ENCODE peak calls at places on chromosome 21, in five cellular contexts. D is prostate gland, A is omental fat pad, F is uterus, T is lower lobe of right lung. Y is an unnamed sample.

GRCh38 chr21:23694396-23694795 is 1912.9 kb downstream of the MRPL39 start:
- DNase-seq in D (no peak), F (no peak), A (no peak), T (no peak), Y (no peak)

GRCh38 chr21:32412162-32412997 is at the start of gene EVA1C:
- DNase-seq in F (peak), A (no peak), T (peak), D (peak), Y (peak)

GRCh38 chr21:32452641-32453040 is 40.1 kb downstream of the EVA1C start:
- DNase-seq in A (no peak), F (no peak), T (no peak), D (no peak), Y (no peak)

GRCh38 chr21:25490742-25491141 is 116.5 kb downstream of the MRPL39 start:
- DNase-seq in A (no peak), F (no peak), D (no peak), T (no peak), Y (no peak)

GRCh38 chr21:28827422-28827821 is 165.3 kb downstream of the LTN1 start:
- DNase-seq in D (no peak), A (no peak), T (no peak), F (no peak), Y (no peak)

GRCh38 chr21:34762761-34763160 is 94.0 kb downstream of the CLIC6 start:
- DNase-seq in A (no peak), T (no peak), F (no peak), D (no peak), Y (no peak)

GRCh38 chr21:38440746-38441145 is 57.5 kb downstream of the ERG start:
- DNase-seq in F (no peak), D (no peak), A (no peak), T (no peak), Y (no peak)

GRCh38 chr21:35053356-35054096 is 4.4 kb upstream of the RUNX1 start:
- DNase-seq in F (no peak), A (no peak), D (no peak), T (no peak), Y (no peak)

GRCh38 chr21:28427356-28428022 is 565.2 kb downstream of the LTN1 start:
- DNase-seq in D (no peak), T (no peak), A (no peak), F (no peak), Y (no peak)

GRCh38 chr21:41582298-41582840 is 74.4 kb upstream of the TMPRSS2 start:
- DNase-seq in D (no peak), T (no peak), A (no peak), F (no peak), Y (no peak)

GRCh38 chr21:31351438-31351837 is 7.4 kb upstream of the TIAM1 start:
- DNase-seq in F (no peak), T (no peak), A (no peak), D (no peak), Y (no peak)

GRCh38 chr21:25961042-25961441 is 209.5 kb downstream of the APP start:
- DNase-seq in T (no peak), A (no peak), D (no peak), F (no peak), Y (no peak)

GRCh38 chr21:34112316-34113033 is 39.1 kb downstream of the MRPS6 start:
- DNase-seq in A (no peak), F (no peak), T (no peak), D (no peak), Y (no peak)

GRCh38 chr21:36705679-36706481 is 7.0 kb downstream of the SIM2 start:
- DNase-seq in F (no peak), T (no peak), A (no peak), D (no peak), Y (no peak)

GRCh38 chr21:41562101-41563000 is 54.4 kb upstream of the TMPRSS2 start:
- DNase-seq in D (no peak), T (peak), A (no peak), F (no peak), Y (no peak)

GRCh38 chr21:37562920-37563640 is 196.5 kb downstream of the DYRK1A start:
- DNase-seq in F (no peak), A (no peak), T (peak), D (peak), Y (no peak)

GRCh38 chr21:16194851-16195251 is 465.1 kb downstream of the USP25 start:
- DNase-seq in T (no peak), D (no peak), A (no peak), F (no peak), Y (no peak)

GRCh38 chr21:38329176-38329575 is 72.4 kb downstream of the KCNJ15 start:
- DNase-seq in T (no peak), D (no peak), A (no peak), F (no peak), Y (no peak)

GRCh38 chr21:42690586-42690985 is 37.2 kb downstream of the PDE9A start:
- DNase-seq in D (no peak), F (no peak), A (no peak), T (no peak), Y (no peak)

GRCh38 chr21:26674324-26674723 is 101.2 kb upstream of the CYYR1 start:
- DNase-seq in F (no peak), T (no peak), A (no peak), D (no peak), Y (no peak)

GRCh38 chr21:31348188-31348587 is 4.1 kb upstream of the TIAM1 start:
- DNase-seq in T (no peak), F (no peak), A (no peak), D (no peak), Y (no peak)

GRCh38 chr21:35138665-35139381 is 89.7 kb upstream of the RUNX1 start:
- DNase-seq in T (no peak), D (no peak), F (no peak), A (no peak), Y (peak)

GRCh38 chr21:36964832-36965719 is 1.4 kb downstream of the HLCS start:
- DNase-seq in F (no peak), A (no peak), T (no peak), D (no peak), Y (peak)

GRCh38 chr21:35319684-35320083 is 270.6 kb upstream of the RUNX1 start:
- DNase-seq in A (no peak), F (no peak), D (no peak), T (no peak), Y (no peak)

DNA sequence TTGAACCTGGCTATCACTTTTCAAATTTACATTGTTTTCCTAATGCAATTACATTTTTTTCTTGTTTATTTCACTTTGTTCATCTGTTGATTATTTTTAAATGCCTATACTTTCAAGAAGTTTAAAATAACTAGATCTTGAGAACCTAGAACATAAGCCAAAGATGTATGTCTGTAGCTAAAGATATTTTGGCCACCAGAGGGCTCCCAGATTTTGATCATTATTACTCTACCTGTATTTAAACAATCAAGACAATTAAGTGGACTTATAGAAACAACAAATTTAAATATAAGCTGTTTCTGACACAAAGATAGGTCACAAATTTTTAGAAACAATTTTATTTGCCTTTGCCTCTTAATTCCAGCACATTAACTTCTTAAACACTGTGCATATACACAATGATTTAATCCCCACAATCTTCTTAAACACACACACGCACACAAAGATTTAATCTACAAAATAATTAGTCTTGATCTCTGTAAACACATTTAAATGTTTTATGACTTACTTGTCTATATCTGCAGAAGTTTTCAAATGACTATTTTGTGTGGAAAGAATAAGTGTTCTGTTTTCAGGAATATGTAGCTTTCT is 380.0 kb downstream of the DSCAM start:
- DNase-seq in D (peak), A (no peak), F (no peak), T (no peak), Y (no peak)
- TF ChIP-seq CTCF in D (peak), A (no peak), F (no peak), T (peak), Y (no peak)

GRCh38 chr21:44496196-44496899 is 41.0 kb downstream of the LRRC3 start:
- DNase-seq in T (no peak), D (no peak), F (no peak), A (no peak), Y (no peak)
- TF ChIP-seq CTCF in T (no peak), D (no peak), F (no peak), A (no peak), Y (no peak)

GRCh38 chr21:43727571-43728466 is 8.9 kb downstream of the PDXK start:
- DNase-seq in D (no peak), A (no peak), F (peak), T (peak), Y (no peak)
- TF ChIP-seq CTCF in D (no peak), A (no peak), F (no peak), T (no peak), Y (peak)

GRCh38 chr21:45669382-45669781 is 25.9 kb downstream of the PCBP3 start:
- DNase-seq in D (no peak), F (no peak), A (no peak), T (no peak), Y (no peak)
- TF ChIP-seq CTCF in D (no peak), F (no peak), A (no peak), T (no peak), Y (no peak)

GRCh38 chr21:46165099-46165498 is 9.7 kb upstream of the FTCD start:
- DNase-seq in A (no peak), T (no peak), F (no peak), D (no peak), Y (no peak)
- TF ChIP-seq CTCF in A (no peak), T (no peak), F (no peak), D (no peak), Y (no peak)

Y was measured in GM06990.